ENCODE peak calls at places on chromosomes 1 and 21, in five cellular contexts. W is CD8-positive, alpha-beta memory T cell; L is ovary; H is GM23248; S is body of pancreas. Y is an unnamed sample. For H3K4me1, the result is how much of the 10 kb centered on the place peaks cover.

GRCh38 chr1:211603191-211603701 is 24.3 kb upstream of the SLC30A1 start:
- DNase-seq in W (no peak), L (no peak), H (peak), S (no peak), Y (no peak)

GRCh38 chr1:236018885-236019453 is 45.9 kb downstream of the NID1 start:
- DNase-seq in S (peak), L (peak), H (peak), W (no peak), Y (peak)

GRCh38 chr21:40835179-40835694 is 11.7 kb downstream of the DSCAM start:
- DNase-seq in S (no peak), L (no peak), H (no peak), W (no peak), Y (no peak)

GRCh38 chr1:241964550-241965241 is 7.1 kb downstream of the BECN2 start:
- DNase-seq in L (no peak), S (no peak), W (no peak), H (no peak), Y (no peak)

GRCh38 chr1:92975551-92976232 is 14.4 kb upstream of the DIPK1A start:
- DNase-seq in W (no peak), H (no peak), S (no peak), L (no peak), Y (no peak)

GRCh38 chr21:39788383-39788782 is 43.4 kb downstream of the IGSF5 start:
- DNase-seq in S (peak), L (peak), H (peak), W (no peak), Y (peak)

GRCh38 chr1:82455342-82455741 is 654.6 kb downstream of the ADGRL2 start:
- DNase-seq in H (no peak), W (no peak), L (no peak), S (no peak), Y (no peak)

GRCh38 chr21:45937721-45938452 is 43.7 kb upstream of the COL6A1 start:
- DNase-seq in L (no peak), W (no peak), S (no peak), H (no peak), Y (no peak)

GRCh38 chr1:91201174-91201573 is 179.3 kb upstream of the ZNF644 start:
- DNase-seq in S (no peak), H (peak), W (no peak), L (no peak), Y (no peak)

GRCh38 chr1:180615493-180616290 is 16.1 kb upstream of the XPR1 start:
- DNase-seq in S (peak), L (no peak), H (no peak), W (no peak), Y (no peak)

GRCh38 chr1:87329051-87329755 is 523 bp downstream of the LMO4 start:
- DNase-seq in W (peak), S (peak), H (peak), L (peak), Y (peak)

GRCh38 chr1:202286622-202287097 is 55.1 kb downstream of the UBE2T start:
- DNase-seq in H (no peak), L (no peak), W (no peak), S (peak), Y (peak)
- H3K4me1 ChIP-seq in H (under half), L (under half), W (under half), S (under half), Y (under half)

DNA sequence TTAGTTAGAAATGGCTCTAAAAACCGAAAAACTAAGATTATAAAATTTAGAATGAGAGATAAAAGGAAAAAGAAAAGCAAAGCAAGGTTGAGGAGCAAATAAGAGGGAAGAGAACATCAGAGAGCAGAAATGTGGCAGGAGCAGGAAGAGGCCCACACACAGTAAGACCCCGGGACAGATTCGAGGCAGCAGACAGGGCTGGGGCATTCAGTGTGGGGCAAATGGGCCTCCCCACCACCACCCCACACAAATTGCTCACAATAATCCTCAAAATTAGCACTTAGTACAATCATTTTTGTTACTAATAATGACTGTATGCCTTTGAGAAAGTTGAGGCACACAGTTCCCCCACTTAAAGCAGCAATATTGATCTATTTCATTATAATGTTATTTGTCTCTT is 17.1 kb upstream of the SLC44A3 start:
- DNase-seq in W (no peak), L (no peak), H (no peak), S (no peak), Y (no peak)
- H3K4me1 ChIP-seq in W (under half), L (under half), H (under half), S (under half), Y (under half)

GRCh38 chr1:102110591-102110990 is 113.9 kb upstream of the OLFM3 start:
- DNase-seq in W (no peak), H (no peak), S (no peak), L (no peak), Y (no peak)

GRCh38 chr1:102102276-102102780 is 105.6 kb upstream of the OLFM3 start:
- DNase-seq in S (no peak), H (no peak), L (no peak), W (no peak), Y (no peak)

GRCh38 chr1:102107441-102107840 is 110.7 kb upstream of the OLFM3 start:
- DNase-seq in H (no peak), L (no peak), S (no peak), W (no peak), Y (no peak)

GRCh38 chr1:102103645-102104044 is 106.9 kb upstream of the OLFM3 start:
- DNase-seq in L (no peak), W (no peak), S (no peak), H (no peak), Y (no peak)

GRCh38 chr1:102105931-102106550 is 109.3 kb upstream of the OLFM3 start:
- DNase-seq in W (no peak), H (no peak), L (no peak), S (no peak), Y (no peak)
- H3K4me1 ChIP-seq in W (under half), H (under half), L (under half), S (under half), Y (under half)

GRCh38 chr1:30753660-30754123 is 3.9 kb downstream of the LAPTM5 start:
- DNase-seq in S (no peak), L (no peak), W (peak), H (no peak), Y (no peak)

GRCh38 chr1:30752651-30752908 is 5.0 kb downstream of the LAPTM5 start:
- DNase-seq in W (no peak), S (no peak), H (no peak), L (no peak), Y (no peak)

GRCh38 chr1:30749691-30750583 is 7.6 kb downstream of the LAPTM5 start:
- DNase-seq in H (no peak), W (peak), L (no peak), S (no peak), Y (no peak)

GRCh38 chr1:30750751-30751291 is 6.8 kb downstream of the LAPTM5 start:
- DNase-seq in W (no peak), S (no peak), L (no peak), H (no peak), Y (no peak)

GRCh38 chr1:30751830-30752650 is 5.5 kb downstream of the LAPTM5 start:
- DNase-seq in L (no peak), H (no peak), S (no peak), W (no peak), Y (no peak)
- H3K4me1 ChIP-seq in L (under half), H (under half), S (under half), W (half or more), Y (under half)

DNA sequence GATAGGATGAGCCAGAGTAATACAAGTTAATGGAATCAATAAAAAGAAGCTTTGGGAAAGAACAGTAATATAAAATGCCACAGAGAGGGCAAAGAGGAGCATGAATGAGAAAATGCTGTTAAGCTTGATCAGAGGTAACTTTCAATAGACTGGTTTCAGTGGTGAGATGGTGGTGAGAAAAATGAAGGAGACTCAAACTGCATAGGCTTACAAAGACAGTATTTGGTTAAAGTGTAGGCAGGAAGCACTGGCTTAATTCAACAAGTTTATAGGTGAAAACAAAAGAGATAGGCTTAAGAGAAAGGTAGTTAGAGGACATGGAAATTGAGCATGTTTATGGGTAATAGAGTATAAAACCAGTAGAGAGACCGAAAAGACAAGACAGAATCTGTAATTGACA is 298.6 kb upstream of the ADAMTS5 start:
- DNase-seq in S (no peak), W (no peak), L (no peak), H (no peak), Y (no peak)
- H3K4me1 ChIP-seq in S (under half), W (under half), L (under half), H (under half), Y (under half)

DNA sequence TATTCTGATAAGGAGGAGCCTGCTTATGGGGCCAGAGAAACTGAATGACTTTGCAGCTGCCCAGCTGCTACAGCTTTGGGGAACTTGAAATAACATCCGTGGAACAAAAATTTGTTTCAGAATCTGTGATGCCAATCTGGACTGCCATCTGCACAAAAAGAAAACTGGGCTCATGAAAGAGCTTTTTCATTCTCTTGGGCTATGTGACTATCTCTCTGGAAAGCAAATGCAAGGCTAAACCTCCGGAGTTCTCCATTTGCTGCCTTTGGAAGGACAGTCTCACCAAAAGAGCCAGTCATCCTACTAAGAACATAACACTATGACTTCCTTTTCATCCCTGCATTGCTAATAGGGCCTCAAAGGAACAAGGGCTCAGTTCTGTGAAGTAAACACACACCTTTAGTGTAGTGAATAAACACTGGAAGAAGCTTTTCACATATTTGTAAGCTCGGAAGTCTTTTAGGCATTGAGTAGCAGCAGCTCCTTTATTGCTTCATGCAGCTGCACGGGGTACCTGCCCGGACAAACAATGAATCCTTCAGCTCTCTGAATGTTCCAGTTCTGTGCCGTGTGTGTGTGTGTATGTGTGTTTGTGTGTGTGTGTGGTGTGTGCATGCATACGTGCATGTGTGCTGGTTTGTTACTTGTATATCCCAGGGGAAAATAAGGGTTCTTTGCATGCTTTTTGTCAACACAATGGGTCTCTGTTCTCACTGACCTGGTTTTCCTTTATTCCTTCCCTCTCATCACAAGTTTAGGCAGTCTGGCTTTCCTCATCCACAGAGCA is 255.5 kb upstream of the SGIP1 start:
- DNase-seq in S (no peak), W (no peak), L (no peak), H (no peak), Y (no peak)
- H3K4me1 ChIP-seq in S (under half), W (half or more), L (under half), H (under half), Y (under half)

Y was measured in heart left ventricle.